ENCODE peak calls at places on chromosome 17, in nine cellular contexts. E is mucosa of descending colon, O is MM.1S, L is WTC11, W is psoas muscle, S is IMR-90, Z is heart right ventricle, U is A549, X is right atrium auricular region. B is an unnamed sample.

GRCh38 chr17:40541060-40541872 is 24.0 kb downstream of the CCR7 start:
- DNase-seq in S (no peak), X (no peak), E (no peak), U (no peak), O (no peak), W (no peak), L (no peak), Z (no peak), B (no peak)

GRCh38 chr17:44213403-44214229 is 5.9 kb downstream of the UBTF start:
- DNase-seq in U (no peak), E (no peak), W (no peak), O (no peak), X (no peak), S (no peak), Z (no peak), L (no peak), B (no peak)

GRCh38 chr17:83107656-83108048 is 28.2 kb downstream of the METRNL start:
- DNase-seq in W (no peak), L (no peak), U (no peak), O (no peak), S (no peak), X (no peak), E (no peak), Z (no peak), B (no peak)

GRCh38 chr17:6473128-6473767 is 29.0 kb downstream of the PIMREG start:
- DNase-seq in O (peak), U (peak), E (peak), L (peak), Z (peak), W (peak), X (peak), S (peak), B (peak)

GRCh38 chr17:1039511-1040215 is 42.7 kb downstream of the TIMM22 start:
- DNase-seq in U (no peak), O (no peak), E (peak), Z (peak), X (peak), L (no peak), S (no peak), W (peak), B (peak)

GRCh38 chr17:82439194-82439828 is 11.2 kb downstream of the CYBC1 start:
- DNase-seq in L (no peak), Z (no peak), E (no peak), O (no peak), W (no peak), X (no peak), U (no peak), S (no peak), B (no peak)

GRCh38 chr17:59643159-59643857 is 23.6 kb downstream of the CLTC start:
- DNase-seq in Z (no peak), E (no peak), W (no peak), U (no peak), L (no peak), S (peak), X (no peak), O (no peak), B (no peak)

GRCh38 chr17:6711681-6712057 is 1.5 kb downstream of the SLC13A5 start:
- DNase-seq in Z (no peak), E (no peak), S (no peak), O (no peak), L (no peak), X (no peak), U (no peak), W (no peak), B (no peak)

GRCh38 chr17:7191571-7192270 is 12.6 kb upstream of the ASGR1 start:
- DNase-seq in Z (peak), E (peak), U (peak), W (no peak), L (peak), S (peak), O (peak), X (no peak), B (peak)

GRCh38 chr17:57808882-57809281 is 41.0 kb downstream of the MRPS23 start:
- DNase-seq in U (no peak), Z (no peak), E (no peak), X (no peak), O (no peak), S (no peak), L (no peak), W (no peak), B (peak)

GRCh38 chr17:72534265-72534664 is 413.4 kb downstream of the SOX9 start:
- DNase-seq in O (no peak), E (no peak), X (no peak), Z (no peak), U (no peak), S (no peak), W (no peak), L (no peak), B (no peak)

GRCh38 chr17:50918071-50918932 is 52.1 kb upstream of the TOB1 start:
- DNase-seq in S (no peak), E (no peak), U (no peak), L (no peak), W (no peak), O (no peak), X (no peak), Z (peak), B (no peak)

GRCh38 chr17:17842111-17842876 is 5.5 kb upstream of the SREBF1 start:
- DNase-seq in U (no peak), W (no peak), L (no peak), E (peak), Z (no peak), S (no peak), X (no peak), O (no peak), B (no peak)

GRCh38 chr17:58991718-58992331 is 114.9 kb downstream of the TRIM37 start:
- DNase-seq in L (no peak), O (no peak), Z (no peak), E (peak), U (no peak), W (no peak), S (peak), X (no peak), B (peak)

GRCh38 chr17:56893503-56893902 is 20.3 kb downstream of the TRIM25 start:
- DNase-seq in S (no peak), E (no peak), Z (no peak), U (no peak), O (no peak), X (no peak), W (no peak), L (no peak), B (no peak)

GRCh38 chr17:39813631-39814030 is 50.5 kb downstream of the IKZF3 start:
- DNase-seq in W (no peak), E (peak), L (no peak), O (no peak), U (no peak), S (no peak), X (no peak), Z (no peak), B (no peak)

GRCh38 chr17:39979865-39980401 is 674 bp upstream of the PSMD3 start:
- DNase-seq in U (peak), O (peak), W (no peak), Z (no peak), L (peak), S (peak), E (peak), X (no peak), B (no peak)

GRCh38 chr17:37148171-37148570 is 199.4 kb downstream of the AATF start:
- DNase-seq in O (no peak), S (no peak), L (no peak), E (no peak), X (no peak), Z (peak), W (no peak), U (no peak), B (peak)

GRCh38 chr17:55149485-55149884 is 115.3 kb upstream of the HLF start:
- DNase-seq in X (no peak), W (no peak), U (no peak), L (no peak), O (no peak), S (no peak), E (no peak), Z (no peak), B (no peak)

GRCh38 chr17:81868674-81869220 is 2.4 kb downstream of the ARHGDIA start:
- DNase-seq in S (peak), U (peak), W (peak), Z (peak), E (peak), L (peak), X (no peak), O (no peak), B (peak)

GRCh38 chr17:45296003-45296832 is 20.6 kb downstream of the MAP3K14 start:
- DNase-seq in U (no peak), Z (no peak), L (no peak), E (no peak), W (no peak), S (peak), X (no peak), O (peak), B (peak)

GRCh38 chr17:45296833-45297124 is 20.0 kb downstream of the MAP3K14 start:
- DNase-seq in L (no peak), X (no peak), U (no peak), S (no peak), Z (no peak), E (peak), W (no peak), O (no peak), B (no peak)

GRCh38 chr17:45293413-45294211 is 23.2 kb downstream of the MAP3K14 start:
- DNase-seq in E (peak), Z (peak), X (peak), S (peak), O (no peak), L (no peak), U (peak), W (peak), B (peak)

GRCh38 chr17:45292696-45293412 is 24.0 kb downstream of the MAP3K14 start:
- DNase-seq in Z (no peak), X (no peak), U (no peak), L (no peak), O (no peak), S (no peak), E (no peak), W (no peak), B (no peak)

GRCh38 chr17:45294506-45294905 is 22.3 kb downstream of the MAP3K14 start:
- DNase-seq in W (no peak), Z (peak), E (no peak), L (no peak), X (no peak), S (peak), U (no peak), O (no peak), B (peak)
- TF ChIP-seq CTCF in W (no peak), Z (no peak), E (no peak), L (no peak), X (no peak), S (no peak), U (no peak), O (no peak), B (no peak)

DNA sequence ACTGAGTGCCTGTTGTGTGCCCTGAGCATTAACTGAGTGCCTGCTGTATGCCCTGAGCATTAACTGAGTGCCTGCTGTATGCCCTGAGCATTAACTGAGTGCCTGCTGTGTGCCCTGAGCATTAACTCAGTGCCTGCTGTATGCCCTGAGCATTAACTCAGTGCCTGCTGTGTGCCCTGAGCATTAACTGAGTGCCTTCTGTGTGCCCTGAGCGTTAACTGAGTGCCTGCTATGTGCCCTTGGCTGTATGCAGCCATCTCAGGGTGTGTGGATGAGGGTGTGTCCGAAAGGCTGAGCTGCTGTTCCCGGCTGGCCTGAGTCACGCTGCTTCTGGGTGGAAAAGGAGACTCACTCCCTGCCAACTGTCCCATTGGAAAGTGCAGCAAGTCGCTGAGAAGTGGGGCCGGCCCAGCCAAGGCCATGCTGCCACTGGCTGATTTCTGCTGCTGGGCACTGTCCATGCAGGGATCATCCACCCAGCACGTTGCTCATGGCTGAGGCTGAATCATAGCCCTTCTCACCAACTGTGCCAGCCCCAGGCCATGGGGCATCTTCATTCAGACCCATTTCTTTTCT is 113.8 kb downstream of the OR1D5 start:
- DNase-seq in E (peak), S (peak), X (peak), Z (no peak), W (peak), O (no peak), L (no peak), U (peak), B (peak)
- TF ChIP-seq CTCF in E (no peak), S (no peak), X (no peak), Z (no peak), W (no peak), O (no peak), L (no peak), U (no peak), B (no peak)

DNA sequence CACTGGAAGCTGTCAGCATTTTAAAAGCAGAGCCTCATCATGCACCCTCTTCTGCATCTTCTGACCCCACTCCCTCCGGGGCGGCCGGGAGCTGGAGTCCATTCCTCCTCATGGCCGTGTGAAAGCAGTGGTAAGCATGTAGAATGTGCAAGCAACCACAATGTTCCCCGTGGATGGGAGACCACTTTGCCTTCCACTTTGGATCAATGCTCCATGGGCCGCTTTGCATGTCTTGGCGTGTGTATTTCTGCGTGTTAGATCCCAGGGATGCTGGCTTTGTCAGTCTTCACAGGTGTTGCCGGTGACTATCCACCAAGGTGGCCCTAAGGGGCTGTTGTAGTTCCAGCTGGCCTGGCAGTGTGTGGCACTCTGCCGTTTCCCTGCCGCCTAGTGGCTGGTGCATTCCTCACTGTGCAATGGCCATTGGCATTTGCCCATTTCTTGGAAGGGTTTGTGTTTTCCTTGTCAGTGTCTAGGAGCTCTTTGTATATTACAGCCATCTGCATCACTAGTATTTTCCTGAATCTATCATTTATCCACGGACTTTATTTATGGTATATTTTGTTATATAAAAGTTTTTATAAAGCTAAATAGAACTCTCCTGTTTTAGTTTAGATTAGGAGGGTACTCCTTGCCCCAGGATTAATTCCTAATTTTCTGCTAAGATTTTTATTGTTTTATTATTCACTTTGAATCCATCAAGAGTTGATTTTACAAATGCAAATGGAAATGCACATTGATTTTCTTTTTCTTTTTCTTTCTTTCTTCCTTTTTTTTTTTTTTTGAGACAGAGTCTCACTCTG is 5.8 kb upstream of the ALDH3A1 start:
- DNase-seq in U (peak), X (no peak), W (peak), O (no peak), E (peak), S (no peak), Z (peak), L (no peak), B (no peak)
- TF ChIP-seq CTCF in U (peak), X (peak), W (peak), O (peak), E (no peak), S (no peak), Z (peak), L (no peak), B (peak)

GRCh38 chr17:14359251-14359939 is 58.5 kb downstream of the HS3ST3B1 start:
- DNase-seq in Z (peak), O (no peak), X (no peak), U (no peak), W (no peak), L (no peak), E (no peak), S (no peak), B (no peak)
- TF ChIP-seq CTCF in Z (no peak), O (no peak), X (no peak), U (no peak), W (no peak), L (no peak), E (no peak), S (no peak), B (no peak)

GRCh38 chr17:74881073-74881472 is 8.3 kb upstream of the FDXR start:
- DNase-seq in U (no peak), W (no peak), L (no peak), Z (no peak), E (no peak), O (no peak), X (no peak), S (no peak), B (no peak)

GRCh38 chr17:74878658-74879057 is 5.9 kb upstream of the FDXR start:
- DNase-seq in W (no peak), S (no peak), L (no peak), X (no peak), U (no peak), Z (no peak), O (no peak), E (no peak), B (no peak)

GRCh38 chr17:74883241-74883750 is 10.1 kb downstream of the FADS6 start:
- DNase-seq in O (no peak), L (no peak), X (no peak), Z (no peak), E (no peak), S (peak), U (no peak), W (no peak), B (no peak)

GRCh38 chr17:74879308-74879707 is 6.5 kb upstream of the FDXR start:
- DNase-seq in W (no peak), L (no peak), U (no peak), O (no peak), X (no peak), S (no peak), Z (no peak), E (no peak), B (no peak)

DNA sequence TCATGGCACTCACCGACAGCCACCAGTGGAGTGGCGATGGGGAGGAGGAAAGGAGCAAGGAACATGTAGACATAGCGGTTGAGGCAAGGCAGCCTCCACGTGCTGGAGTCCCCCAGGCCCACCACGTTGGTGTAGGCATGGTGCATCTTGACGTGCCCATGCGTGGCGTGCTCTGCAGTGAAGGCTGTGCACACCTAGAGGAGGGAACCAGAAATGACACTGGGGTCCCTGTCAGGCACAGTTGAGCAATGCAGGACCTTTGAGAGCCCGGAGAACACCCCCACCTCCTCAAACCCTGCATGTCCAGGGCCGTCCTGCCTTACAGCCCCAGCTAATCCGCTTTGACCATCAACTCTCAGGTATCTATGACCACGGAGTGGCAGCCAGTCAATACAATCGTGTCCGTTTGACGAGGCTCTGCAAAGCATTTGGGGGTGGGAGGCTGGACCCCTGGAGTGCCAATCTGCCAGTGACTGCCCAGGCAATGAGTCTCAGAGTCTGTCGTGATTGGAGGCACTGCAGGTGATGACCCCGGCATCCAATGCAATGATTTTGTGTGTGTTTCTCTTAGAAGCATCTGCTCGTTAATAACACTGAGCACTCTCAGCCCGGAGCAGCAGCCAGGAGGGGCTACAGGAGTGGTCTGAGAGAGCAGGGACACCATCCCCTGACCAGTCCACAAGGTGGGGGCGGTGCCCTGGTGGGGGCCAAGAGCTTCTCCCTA is 9.9 kb upstream of the FDXR start:
- DNase-seq in X (no peak), E (no peak), U (no peak), Z (no peak), S (no peak), L (no peak), O (no peak), W (no peak), B (no peak)
- TF ChIP-seq CTCF in X (no peak), E (no peak), U (no peak), Z (no peak), S (no peak), L (no peak), O (peak), W (no peak), B (no peak)

GRCh38 chr17:76432712-76433336 is 20.1 kb downstream of the UBE2O start:
- DNase-seq in X (no peak), O (no peak), U (no peak), S (peak), W (no peak), E (no peak), L (no peak), Z (no peak), B (peak)
- TF ChIP-seq CTCF in X (peak), O (peak), U (peak), S (peak), W (peak), E (no peak), L (peak), Z (peak), B (peak)

GRCh38 chr17:74842599-74843351 is 16.9 kb downstream of the GRIN2C start:
- DNase-seq in L (peak), Z (peak), U (peak), E (peak), X (peak), O (peak), S (peak), W (peak), B (peak)
- TF ChIP-seq CTCF in L (no peak), Z (peak), U (peak), E (peak), X (peak), O (no peak), S (peak), W (peak), B (peak)

DNA sequence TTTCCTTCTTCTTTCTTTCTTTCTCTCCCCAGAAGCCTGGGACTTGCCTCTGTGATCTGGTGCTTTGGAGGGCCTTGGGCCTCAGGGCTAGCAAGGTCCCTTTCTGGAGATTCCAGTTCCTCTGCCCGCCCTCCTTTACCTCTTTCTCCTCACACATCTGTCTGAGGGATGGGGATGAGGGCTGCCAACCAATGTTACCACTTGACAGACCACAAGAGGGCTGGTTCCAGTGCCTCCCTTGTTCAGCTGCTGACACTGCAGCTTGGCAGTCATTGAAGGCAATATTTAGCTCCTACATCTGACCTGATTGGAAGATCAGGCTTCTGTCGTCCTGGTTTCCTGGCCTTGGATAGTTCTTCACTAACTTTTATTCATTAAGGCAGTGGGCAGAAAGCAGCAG is 3.6 kb upstream of the ZNF652 start:
- DNase-seq in O (peak), X (no peak), S (no peak), Z (peak), L (peak), W (no peak), E (no peak), U (peak), B (no peak)
- TF ChIP-seq CTCF in O (peak), X (no peak), S (peak), Z (peak), L (no peak), W (no peak), E (no peak), U (no peak), B (no peak)

GRCh38 chr17:34443832-34444469 is 80.9 kb upstream of the CCL1 start:
- DNase-seq in E (peak), Z (peak), S (no peak), W (no peak), O (peak), X (no peak), L (peak), U (peak), B (no peak)
- TF ChIP-seq CTCF in E (no peak), Z (peak), S (peak), W (no peak), O (peak), X (peak), L (peak), U (peak), B (no peak)

GRCh38 chr17:27421111-27421510 is 35.1 kb upstream of the KSR1 start:
- DNase-seq in E (no peak), U (no peak), L (no peak), W (no peak), O (no peak), Z (no peak), X (no peak), S (no peak), B (no peak)
- TF ChIP-seq CTCF in E (no peak), U (no peak), L (no peak), W (no peak), O (no peak), Z (no peak), X (no peak), S (no peak), B (no peak)